ENCODE peak calls at places on chromosome 20, in five cellular contexts. E is AG04450, R is esophagus squamous epithelium, M is fibroblast of the aortic adventitia, D is GM23338. A is an unnamed sample.

GRCh38 chr20:36334281-36335075 is 28.3 kb downstream of the DLGAP4 start:
- DNase-seq in E (no peak), R (no peak), M (no peak), D (no peak), A (no peak)

GRCh38 chr20:18272451-18272850 is 15.9 kb upstream of the ZNF133 start:
- DNase-seq in E (no peak), R (no peak), M (peak; percentile 30), D (peak; percentile 40), A (no peak)

GRCh38 chr20:36333841-36334240 is 27.7 kb downstream of the DLGAP4 start:
- DNase-seq in E (no peak), R (no peak), M (no peak), D (no peak), A (no peak)

GRCh38 chr20:22763257-22763906 is 179.0 kb upstream of the FOXA2 start:
- DNase-seq in E (no peak), R (no peak), M (peak; percentile 51), D (no peak), A (no peak)

GRCh38 chr20:24651171-24651972 is 181.9 kb downstream of the SYNDIG1 start:
- DNase-seq in E (peak; percentile 77), R (no peak), M (peak; percentile 88), D (no peak), A (peak; percentile 92)

GRCh38 chr20:36462440-36463211 is 78.7 kb upstream of the MYL9 start:
- DNase-seq in E (no peak), R (no peak), M (peak; percentile 59), D (peak; percentile 54), A (no peak)

GRCh38 chr20:63206878-63207277 is 9.1 kb downstream of the YTHDF1 start:
- DNase-seq in E (no peak), R (no peak), M (no peak), D (no peak), A (no peak)

GRCh38 chr20:3431109-3431508 is 23.6 kb upstream of the DNAAF9 start:
- DNase-seq in E (no peak), R (no peak), M (peak; percentile 19), D (no peak), A (no peak)

GRCh38 chr20:48607544-48607865 is 220.3 kb downstream of the PREX1 start:
- DNase-seq in E (no peak), R (no peak), M (no peak), D (no peak), A (no peak)

GRCh38 chr20:47610945-47611250 is 109.2 kb downstream of the NCOA3 start:
- DNase-seq in E (no peak), R (no peak), M (no peak), D (no peak), A (no peak)

GRCh38 chr20:63343460-63344150 is 17.5 kb downstream of the CHRNA4 start:
- DNase-seq in E (no peak), R (no peak), M (no peak), D (no peak), A (no peak)

GRCh38 chr20:22995923-22996322 is 39.2 kb upstream of the SSTR4 start:
- DNase-seq in E (no peak), R (no peak), M (no peak), D (no peak), A (no peak)

GRCh38 chr20:4795394-4795793 is 73.7 kb downstream of the PRND start:
- DNase-seq in E (peak; percentile 47), R (no peak), M (peak; percentile 73), D (peak; percentile 53), A (peak; percentile 21)

GRCh38 chr20:54207053-54207742 is 689 bp upstream of the PFDN4 start:
- DNase-seq in E (no peak), R (no peak), M (no peak), D (no peak), A (no peak)

GRCh38 chr20:34922654-34923381 is 32.8 kb downstream of the GSS start:
- DNase-seq in E (peak; percentile 62), R (no peak), M (peak; percentile 87), D (no peak), A (no peak)

GRCh38 chr20:8213831-8214587 is 81.9 kb downstream of the PLCB1 start:
- DNase-seq in E (no peak), R (no peak), M (no peak), D (no peak), A (no peak)

GRCh38 chr20:10225439-10226080 is 6.9 kb downstream of the SNAP25 start:
- DNase-seq in E (no peak), R (no peak), M (no peak), D (peak; percentile 73), A (no peak)

GRCh38 chr20:53343433-53343832 is 250.2 kb downstream of the ZNF217 start:
- DNase-seq in E (no peak), R (no peak), M (no peak), D (no peak), A (no peak)

GRCh38 chr20:6630494-6630893 is 137.0 kb upstream of the BMP2 start:
- DNase-seq in E (no peak), R (no peak), M (no peak), D (no peak), A (no peak)

GRCh38 chr20:47727909-47728361 is 57.3 kb downstream of the SULF2 start:
- DNase-seq in E (no peak), R (no peak), M (no peak), D (no peak), A (no peak)

GRCh38 chr20:13654463-13655023 is 15.8 kb upstream of the TASP1 start:
- DNase-seq in E (no peak), R (no peak), M (no peak), D (no peak), A (no peak)

GRCh38 chr20:62306440-62307187 is 3.8 kb downstream of the ADRM1 start:
- DNase-seq in E (no peak), R (no peak), M (no peak), D (no peak), A (no peak)

GRCh38 chr20:23049201-23049932 is at the start of gene THBD:
- DNase-seq in E (no peak), R (no peak), M (peak; percentile 78), D (peak; percentile 68), A (no peak)

GRCh38 chr20:14288341-14289330 is 48.8 kb downstream of the FLRT3 start:
- DNase-seq in E (no peak), R (no peak), M (peak; percentile 26), D (no peak), A (no peak)

GRCh38 chr20:24693466-24694156 is 224.2 kb downstream of the SYNDIG1 start:
- DNase-seq in E (no peak), R (no peak), M (no peak), D (no peak), A (no peak)

GRCh38 chr20:931401-931800 is 15.3 kb upstream of the ANGPT4 start:
- DNase-seq in E (no peak), R (no peak), M (no peak), D (peak; percentile 61), A (no peak)

GRCh38 chr20:49446808-49447207 is 35.7 kb downstream of the KCNB1 start:
- DNase-seq in E (no peak), R (no peak), M (peak; percentile 86), D (peak; percentile 65), A (no peak)

GRCh38 chr20:23235173-23236027 is 115.2 kb upstream of the NXT1 start:
- DNase-seq in E (no peak), R (no peak), M (peak; percentile 80), D (peak; percentile 80), A (no peak)

GRCh38 chr20:34896086-34896551 is 19.7 kb downstream of the ACSS2 start:
- DNase-seq in E (no peak), R (no peak), M (peak; percentile 67), D (no peak), A (no peak)

GRCh38 chr20:53195882-53196610 is 223.9 kb downstream of the TSHZ2 start:
- DNase-seq in E (no peak), R (no peak), M (no peak), D (no peak), A (no peak)

GRCh38 chr20:23058240-23058639 is 8.8 kb upstream of the THBD start:
- DNase-seq in E (no peak), R (no peak), M (no peak), D (no peak), A (no peak)

GRCh38 chr20:48750941-48751620 is 76.7 kb downstream of the PREX1 start:
- DNase-seq in E (no peak), R (no peak), M (no peak), D (peak; percentile 87), A (no peak)

GRCh38 chr20:62364911-62365736 is 2.0 kb downstream of the LAMA5 start:
- DNase-seq in E (no peak), R (no peak), M (no peak), D (no peak), A (no peak)

GRCh38 chr20:54291339-54292060 is 83.6 kb downstream of the PFDN4 start:
- DNase-seq in E (no peak), R (no peak), M (no peak), D (peak; percentile 17), A (no peak)

GRCh38 chr20:19986419-19986818 is 30.7 kb upstream of the NAA20 start:
- DNase-seq in E (no peak), R (no peak), M (peak; percentile 75), D (no peak), A (no peak)

GRCh38 chr20:19921349-19921793 is 95.8 kb upstream of the NAA20 start:
- DNase-seq in E (no peak), R (no peak), M (no peak), D (peak; percentile 66), A (no peak)

GRCh38 chr20:9978395-9979004 is 56.3 kb upstream of the ANKEF1 start:
- DNase-seq in E (peak; percentile 76), R (no peak), M (peak; percentile 92), D (peak; percentile 81), A (peak; percentile 58)

GRCh38 chr20:25750765-25751696 is 54.4 kb upstream of the ZNF337 start:
- DNase-seq in E (no peak), R (no peak), M (peak; percentile 15), D (peak; percentile 64), A (no peak)
- H3K4me3 ChIP-seq in E (peak overlapping the region; percentile 56), R (peak overlapping the region; percentile 64), M (peak overlapping the region; percentile 49), D (peak overlapping the region; percentile 39), A (peak overlapping the region; percentile 50)

DNA sequence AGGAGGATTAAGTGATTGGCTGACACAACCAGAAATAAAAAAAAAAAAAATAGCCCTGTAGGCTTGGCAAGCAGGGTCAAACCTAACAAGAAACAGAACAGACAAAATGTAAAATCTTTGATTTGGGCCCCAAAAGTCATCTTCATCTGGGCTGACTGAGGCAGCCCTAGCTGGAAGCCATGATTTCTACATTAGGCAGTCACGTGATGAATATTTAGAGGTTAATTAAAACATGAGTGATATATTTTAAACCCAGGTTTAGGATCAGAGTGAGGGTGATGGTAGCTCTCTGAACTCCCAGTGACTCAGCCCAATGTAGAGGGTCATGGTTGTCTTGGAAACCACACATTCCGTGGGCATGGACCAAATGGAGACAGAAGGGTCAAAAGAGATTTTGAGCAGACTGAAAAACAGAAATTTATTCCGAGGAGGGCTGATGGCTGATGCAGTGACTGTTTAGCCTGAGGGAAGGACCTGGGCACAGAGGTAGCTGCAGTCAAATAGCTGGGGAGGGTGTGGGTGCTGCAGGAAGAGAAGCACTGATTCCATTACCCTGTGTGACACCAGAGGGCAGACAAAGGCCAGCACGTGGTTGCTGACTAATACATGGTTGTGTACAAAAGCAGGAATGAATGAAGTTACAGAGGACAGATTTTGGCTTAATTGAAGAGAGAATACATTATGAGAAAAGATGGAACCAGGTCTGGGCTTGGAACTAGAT is 573.1 kb upstream of the CHD6 start:
- DNase-seq in E (no peak), R (no peak), M (no peak), D (no peak), A (no peak)
- TF ChIP-seq CTCF in E (no peak), R (no peak), M (no peak), D (no peak), A (no peak)

GRCh38 chr20:44967207-44967807 is 995 bp downstream of the STK4 start:
- DNase-seq in E (no peak), R (no peak), M (peak; percentile 4), D (no peak), A (no peak)
- H3K4me3 ChIP-seq in E (peak overlapping the region; percentile 95), R (peak overlapping the region; percentile 82), M (peak overlapping the region; percentile 96), D (peak overlapping the region; percentile 94), A (peak overlapping the region; percentile 96)

GRCh38 chr20:33024609-33025317 is 6.7 kb upstream of the BPIFB6 start:
- DNase-seq in E (no peak), R (no peak), M (no peak), D (no peak), A (no peak)
- TF ChIP-seq CTCF in E (no peak), R (no peak), M (no peak), D (no peak), A (no peak)